ENCODE peak calls at places on chromosomes 2 and 18, in four cellular contexts. N is HCEC 1CT; T is left ventricle myocardium inferior; X is activated naive CD4-positive, alpha-beta T cell treated with Interleukin-2 at 50 U/mL for 16 hours. J is an unnamed sample.

GRCh38 chr2:197136452-197136851 is 174.1 kb downstream of the ANKRD44 start:
- DNase-seq in N (no peak), T (no peak), X (no peak), J (no peak)

GRCh38 chr2:138030459-138030858 is 66.2 kb downstream of the HNMT start:
- DNase-seq in N (peak; percentile 18), T (no peak), X (no peak), J (no peak)

GRCh38 chr2:28449126-28449488 is 46.8 kb upstream of the PLB1 start:
- DNase-seq in N (no peak), T (no peak), X (no peak), J (no peak)

GRCh38 chr18:76005632-76006031 is 489.4 kb downstream of the ZNF516 start:
- DNase-seq in N (no peak), T (no peak), X (no peak), J (no peak)

GRCh38 chr2:8378016-8378810 is 303.6 kb upstream of the ID2 start:
- DNase-seq in N (no peak), T (no peak), X (peak; percentile 19), J (no peak)

GRCh38 chr2:128366746-128367511 is 48.3 kb upstream of the HS6ST1 start:
- DNase-seq in N (no peak), T (no peak), X (no peak), J (no peak)

GRCh38 chr2:169034256-169034655 is 3.1 kb upstream of the ABCB11 start:
- DNase-seq in N (no peak), T (no peak), X (no peak), J (no peak)

GRCh38 chr2:122098301-122098700 is 342.9 kb downstream of the TSN start:
- DNase-seq in N (no peak), T (no peak), X (no peak), J (no peak)

GRCh38 chr2:23593396-23594078 is 208.6 kb downstream of the KLHL29 start:
- DNase-seq in N (no peak), T (no peak), X (no peak), J (no peak)

GRCh38 chr2:38620282-38620977 is 17.7 kb upstream of the HNRNPLL start:
- DNase-seq in N (no peak), T (no peak), X (no peak), J (no peak)

GRCh38 chr2:127176371-127177311 is 43.5 kb downstream of the CYP27C1 start:
- DNase-seq in N (peak; percentile 28), T (no peak), X (no peak), J (peak; percentile 71)